ENCODE peak calls at places on chromosomes 16 and 17, in four cellular contexts. M is NCI-H460, J is ureter, C is AG08395. S is an unnamed sample.

GRCh38 chr16:86252596-86252995 is 257.7 kb upstream of the FOXF1 start:
- DNase-seq in M (peak), J (no peak), C (peak), S (no peak)

GRCh38 chr17:42313773-42314566 is 25.7 kb downstream of the STAT5A start:
- DNase-seq in M (no peak), J (no peak), C (no peak), S (no peak)

GRCh38 chr16:89952049-89952448 is 3.5 kb downstream of the DEF8 start:
- DNase-seq in M (no peak), J (no peak), C (no peak), S (no peak)

GRCh38 chr16:57480127-57480753 is 6.1 kb downstream of the DOK4 start:
- DNase-seq in M (peak), J (no peak), C (peak), S (peak)

GRCh38 chr16:56985288-56985961 is 3.9 kb upstream of the NLRC5 start:
- DNase-seq in M (peak), J (peak), C (peak), S (peak)

GRCh38 chr16:70267516-70267915 is 15.8 kb upstream of the EXOSC6 start:
- DNase-seq in M (peak), J (no peak), C (peak), S (no peak)

GRCh38 chr16:31365131-31365865 is 10.3 kb downstream of the ITGAX start:
- DNase-seq in M (no peak), J (no peak), C (no peak), S (no peak)

GRCh38 chr16:12341966-12342365 is 365.4 kb downstream of the SNX29 start:
- DNase-seq in M (no peak), J (no peak), C (no peak), S (peak)

GRCh38 chr16:69176033-69176780 is 10.8 kb upstream of the SNTB2 start:
- DNase-seq in M (no peak), J (no peak), C (peak), S (no peak)

GRCh38 chr17:15965510-15965909 is 20.6 kb downstream of the ADORA2B start:
- DNase-seq in M (no peak), J (no peak), C (no peak), S (no peak)

GRCh38 chr17:77909236-77909635 is 49.3 kb upstream of the TNRC6C start:
- DNase-seq in M (no peak), J (no peak), C (no peak), S (no peak)

GRCh38 chr17:18258356-18259038 is at the start of gene FLII:
- DNase-seq in M (peak), J (no peak), C (peak), S (peak)

GRCh38 chr17:77319211-77320031 is 178.7 kb downstream of the SEC14L1 start:
- DNase-seq in M (peak), J (peak), C (peak), S (peak)

GRCh38 chr17:48123111-48123510 is 15.5 kb downstream of the SNX11 start:
- DNase-seq in M (no peak), J (no peak), C (no peak), S (no peak)

GRCh38 chr17:76897023-76897422 is 28.8 kb downstream of the MGAT5B start:
- DNase-seq in M (no peak), J (no peak), C (no peak), S (no peak)

S was measured in LoVo.